ENCODE peak calls at places on chromosome 15, in four cellular contexts. Z, M, C and N are unnamed samples.

GRCh38 chr15:38406451-38406850 is 47.5 kb upstream of the FAM98B start:
- DNase-seq in Z (peak), M (no peak), C (no peak), N (peak)

GRCh38 chr15:66564136-66565041 is 1.4 kb downstream of the LCTL start:
- DNase-seq in Z (no peak), M (no peak), C (no peak), N (no peak)

GRCh38 chr15:90046846-90047481 is 45.8 kb downstream of the ZNF710 start:
- DNase-seq in Z (no peak), M (no peak), C (no peak), N (no peak)

GRCh38 chr15:101613130-101614000 is 38.8 kb downstream of the TM2D3 start:
- DNase-seq in Z (no peak), M (peak), C (peak), N (no peak)

GRCh38 chr15:33112541-33113105 is 81.9 kb downstream of the FMN1 start:
- DNase-seq in Z (no peak), M (no peak), C (no peak), N (no peak)

GRCh38 chr15:43998607-43999006 is 171.8 kb downstream of the WDR76 start:
- DNase-seq in Z (peak), M (no peak), C (peak), N (peak)

GRCh38 chr15:67383903-67384302 is 129.3 kb downstream of the IQCH start:
- DNase-seq in Z (no peak), M (no peak), C (no peak), N (peak)

GRCh38 chr15:42107483-42107882 is 13.1 kb upstream of the PLA2G4D start:
- DNase-seq in Z (peak), M (no peak), C (no peak), N (no peak)

GRCh38 chr15:60520041-60520824 is 41.3 kb upstream of the ICE2 start:
- DNase-seq in Z (no peak), M (no peak), C (no peak), N (peak)

GRCh38 chr15:66308526-66308925 is 15.2 kb downstream of the DIS3L start:
- DNase-seq in Z (no peak), M (no peak), C (no peak), N (no peak)

GRCh38 chr15:81054236-81054635 is 53.5 kb downstream of the TLNRD1 start:
- DNase-seq in Z (no peak), M (peak), C (no peak), N (peak)

GRCh38 chr15:53586815-53587214 is 172.6 kb downstream of the WDR72 start:
- DNase-seq in Z (no peak), M (no peak), C (peak), N (no peak)

GRCh38 chr15:80496101-80496500 is 91.9 kb downstream of the ARNT2 start:
- DNase-seq in Z (no peak), M (no peak), C (no peak), N (peak)

GRCh38 chr15:92811514-92811913 is 88.6 kb upstream of the CHD2 start:
- DNase-seq in Z (no peak), M (no peak), C (no peak), N (no peak)

GRCh38 chr15:25671132-25671531 is 192.0 kb downstream of the ATP10A start:
- DNase-seq in Z (no peak), M (no peak), C (no peak), N (no peak)